ENCODE peak calls at places on chromosomes 1 and 21, in six cellular contexts. C is lung, P is heart left ventricle, S is tibial artery, O is tibial nerve, L is SK-N-SH. I is an unnamed sample. For H3K36me3, the result is how much of the 10 kb centered on the place peaks cover.

GRCh38 chr1:201042663-201043461 is 19.3 kb upstream of the KIF21B start:
- DNase-seq in P (peak), C (peak), O (peak), S (no peak), L (peak), I (peak)

GRCh38 chr21:39612233-39613028 is at the start of gene B3GALT5:
- DNase-seq in P (no peak), S (no peak), C (no peak), L (peak), O (no peak), I (peak)

GRCh38 chr1:238324465-238324864 is 433.7 kb upstream of the ZP4 start:
- DNase-seq in S (no peak), L (no peak), C (no peak), P (no peak), O (no peak), I (no peak)

GRCh38 chr1:236526079-236526478 is 2.3 kb downstream of the LGALS8 start:
- DNase-seq in L (no peak), S (no peak), O (no peak), P (no peak), C (no peak), I (no peak)

GRCh38 chr1:169027607-169028320 is 78.7 kb upstream of the ATP1B1 start:
- DNase-seq in C (no peak), L (no peak), O (no peak), S (no peak), P (no peak), I (peak)

GRCh38 chr1:104467590-104467989 is 717.9 kb downstream of the AMY1C start:
- DNase-seq in P (no peak), C (no peak), L (no peak), S (no peak), O (no peak), I (no peak)

GRCh38 chr1:167631987-167632680 is 2.1 kb downstream of the RCSD1 start:
- DNase-seq in L (no peak), O (no peak), P (no peak), S (no peak), C (no peak), I (no peak)

GRCh38 chr1:3141836-3142235 is 72.8 kb downstream of the PRDM16 start:
- DNase-seq in C (no peak), O (no peak), S (no peak), L (no peak), P (no peak), I (no peak)

GRCh38 chr1:102776074-102776473 is 332.2 kb downstream of the COL11A1 start:
- DNase-seq in P (no peak), O (no peak), L (no peak), S (no peak), C (no peak), I (no peak)

GRCh38 chr1:34879230-34879629 is 19.7 kb upstream of the SMIM12 start:
- DNase-seq in L (no peak), S (no peak), P (no peak), O (no peak), C (no peak), I (no peak)

GRCh38 chr1:30477588-30477987 is 245.8 kb downstream of the MATN1 start:
- DNase-seq in O (no peak), S (peak), C (no peak), L (no peak), P (no peak), I (no peak)

GRCh38 chr1:50970927-50971582 is 1.0 kb downstream of the CDKN2C start:
- DNase-seq in S (no peak), P (no peak), O (no peak), L (no peak), C (no peak), I (no peak)

GRCh38 chr1:29503441-29503840 is 267.1 kb downstream of the PTPRU start:
- DNase-seq in S (no peak), L (no peak), O (no peak), C (no peak), P (no peak), I (peak)

GRCh38 chr1:39409055-39409816 is 82.2 kb upstream of the BMP8A start:
- DNase-seq in S (peak), L (peak), C (peak), P (peak), O (peak), I (peak)

GRCh38 chr21:42062543-42063022 is 8.5 kb upstream of the UMODL1 start:
- DNase-seq in C (no peak), P (peak), O (no peak), L (no peak), S (no peak), I (peak)

GRCh38 chr1:211323156-211324063 is 3.2 kb upstream of the TRAF5 start:
- DNase-seq in O (peak), P (peak), L (peak), S (no peak), C (no peak), I (peak)

GRCh38 chr1:118878661-118879060 is 109.5 kb downstream of the TBX15 start:
- DNase-seq in P (no peak), O (no peak), C (no peak), S (no peak), L (no peak), I (no peak)

GRCh38 chr1:166133857-166134256 is 32.9 kb downstream of the FAM78B start:
- DNase-seq in C (no peak), O (no peak), P (no peak), S (no peak), L (no peak), I (no peak)

GRCh38 chr1:200905411-200906052 is 10.8 kb downstream of the INAVA start:
- DNase-seq in S (no peak), P (no peak), O (no peak), L (no peak), C (no peak), I (no peak)

GRCh38 chr1:55337801-55338447 is 122.8 kb upstream of the USP24 start:
- DNase-seq in C (no peak), S (no peak), O (no peak), P (no peak), L (peak), I (peak)

GRCh38 chr1:54558434-54559030 is 10.5 kb downstream of the ACOT11 start:
- DNase-seq in S (peak), P (no peak), C (no peak), L (no peak), O (no peak), I (no peak)

GRCh38 chr1:97174039-97174704 is 452.6 kb downstream of the PTBP2 start:
- DNase-seq in O (no peak), C (no peak), L (peak), S (no peak), P (no peak), I (no peak)

GRCh38 chr21:16322423-16322822 is 592.6 kb downstream of the USP25 start:
- DNase-seq in O (no peak), P (no peak), S (no peak), C (no peak), L (no peak), I (no peak)

GRCh38 chr1:55402676-55403464 is 187.7 kb upstream of the USP24 start:
- DNase-seq in O (no peak), S (no peak), C (no peak), P (no peak), L (no peak), I (no peak)

GRCh38 chr1:206596319-206596666 is 16.0 kb downstream of the EIF2D start:
- DNase-seq in C (no peak), O (no peak), P (no peak), S (no peak), L (no peak), I (no peak)

GRCh38 chr1:19922015-19922688 is 1.3 kb downstream of the PLA2G2E start:
- DNase-seq in P (no peak), C (no peak), O (no peak), L (no peak), S (no peak), I (peak)

GRCh38 chr1:79497193-79497773 is 490.8 kb upstream of the ADGRL4 start:
- DNase-seq in S (no peak), L (peak), O (no peak), P (no peak), C (no peak), I (peak)

GRCh38 chr1:24199291-24199900 is 12.3 kb upstream of the IFNLR1 start:
- DNase-seq in C (peak), S (peak), O (peak), P (peak), L (peak), I (peak)

GRCh38 chr1:145985502-145986439 is 10.6 kb downstream of the TXNIP start:
- DNase-seq in P (peak), C (peak), L (no peak), S (peak), O (peak), I (no peak)

GRCh38 chr1:95509989-95510388 is 276.0 kb downstream of the RWDD3 start:
- DNase-seq in L (no peak), C (no peak), P (no peak), O (no peak), S (no peak), I (no peak)

GRCh38 chr1:4700801-4701200 is 46.4 kb downstream of the AJAP1 start:
- DNase-seq in L (no peak), S (no peak), C (no peak), O (no peak), P (no peak), I (no peak)

GRCh38 chr1:57163332-57163731 is 197.5 kb upstream of the C8B start:
- DNase-seq in S (no peak), P (no peak), O (no peak), C (no peak), L (no peak), I (no peak)

GRCh38 chr1:31572323-31573104 is 3.8 kb upstream of the TINAGL1 start:
- DNase-seq in C (peak), O (no peak), P (no peak), L (no peak), S (no peak), I (no peak)

GRCh38 chr21:32412998-32413504 is 545 bp downstream of the EVA1C start:
- DNase-seq in C (peak), S (peak), P (peak), L (no peak), O (peak), I (peak)

GRCh38 chr1:155128755-155129473 is 1.2 kb downstream of the EFNA1 start:
- DNase-seq in O (no peak), C (no peak), P (peak), S (no peak), L (peak), I (no peak)

GRCh38 chr1:228486596-228487335 is 416 bp upstream of the RNF187 start:
- DNase-seq in C (peak), P (peak), S (peak), O (no peak), L (peak), I (peak)

GRCh38 chr1:228867093-228867950 is 132.0 kb downstream of the RHOU start:
- DNase-seq in P (no peak), L (peak), S (no peak), C (no peak), O (no peak), I (no peak)

GRCh38 chr1:119008483-119009299 is 20.5 kb upstream of the TBX15 start:
- DNase-seq in O (peak), S (peak), L (peak), C (no peak), P (no peak), I (no peak)

GRCh38 chr1:225467193-225468020 is 39.6 kb upstream of the LBR start:
- DNase-seq in P (peak), L (no peak), S (peak), O (peak), C (peak), I (peak)

GRCh38 chr1:19877821-19878636 is 4.2 kb upstream of the OTUD3 start:
- DNase-seq in O (no peak), C (no peak), S (no peak), L (no peak), P (no peak), I (peak)

GRCh38 chr1:62415687-62416086 is 21.2 kb upstream of the USP1 start:
- DNase-seq in S (no peak), C (no peak), O (no peak), P (no peak), L (no peak), I (no peak)
- H3K27ac ChIP-seq in S (no peak), C (no peak), O (no peak), P (no peak), L (no peak), I (no peak)

DNA sequence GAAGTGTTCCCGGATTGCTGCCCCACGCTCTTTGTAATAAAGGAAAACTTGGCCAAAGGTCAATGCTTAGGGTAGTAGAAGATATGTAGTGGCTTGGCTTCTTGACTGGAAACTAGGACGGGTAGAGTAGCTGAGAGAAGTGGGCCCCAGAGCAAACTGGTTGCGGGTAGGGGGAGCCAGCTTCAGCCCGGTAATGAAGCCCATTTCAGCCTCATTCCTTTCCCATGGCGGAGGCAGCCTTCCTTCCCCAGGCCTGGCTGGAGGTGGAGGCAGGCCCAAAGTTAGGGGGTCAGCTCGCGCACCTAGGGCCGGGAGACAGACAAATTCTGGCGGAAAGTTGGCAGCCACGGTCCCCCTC is 374 bp upstream of the NEXN start:
- DNase-seq in C (peak), P (no peak), L (no peak), S (no peak), O (peak), I (no peak)
- TF ChIP-seq CTCF in C (no peak), P (no peak), L (no peak), S (no peak), O (no peak), I (no peak)

GRCh38 chr1:47298025-47298699 is 15.8 kb downstream of the STIL start:
- DNase-seq in P (no peak), O (no peak), L (no peak), C (no peak), S (no peak), I (no peak)

DNA sequence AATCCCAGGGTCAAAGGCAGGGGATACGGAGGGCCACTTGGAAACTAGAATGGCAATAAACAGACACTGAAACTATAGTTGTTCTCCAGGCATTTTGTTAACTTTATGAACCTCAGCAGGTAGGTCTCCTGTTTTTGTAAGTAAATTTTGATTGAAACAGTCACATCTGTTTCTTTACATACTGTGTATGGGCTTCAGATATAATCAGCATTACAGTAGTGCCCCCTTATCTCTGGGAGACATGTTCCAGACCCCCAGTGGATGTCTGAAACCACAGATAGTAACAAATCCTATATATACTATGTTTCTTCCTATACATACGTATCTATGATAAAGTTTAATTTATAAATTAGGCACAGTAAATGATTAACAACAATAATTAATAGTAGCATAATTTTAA is 11.5 kb downstream of the STIL start:
- DNase-seq in L (peak), O (no peak), C (no peak), P (no peak), S (no peak), I (no peak)
- H3K36me3 ChIP-seq in L (half or more), O (under half), C (under half), P (under half), S (under half), I (under half)

GRCh38 chr1:91724231-91724630 is 161.7 kb downstream of the TGFBR3 start:
- DNase-seq in C (no peak), P (no peak), O (no peak), L (no peak), S (no peak), I (no peak)

GRCh38 chr1:91720044-91720443 is 165.9 kb downstream of the TGFBR3 start:
- DNase-seq in C (no peak), S (no peak), O (no peak), P (no peak), L (no peak), I (no peak)

GRCh38 chr1:91725961-91726704 is 159.8 kb downstream of the TGFBR3 start:
- DNase-seq in C (no peak), P (no peak), L (no peak), S (peak), O (peak), I (peak)

GRCh38 chr1:91727763-91728162 is 158.2 kb downstream of the TGFBR3 start:
- DNase-seq in L (no peak), P (no peak), O (no peak), C (no peak), S (no peak), I (no peak)

GRCh38 chr1:91724644-91725043 is 161.3 kb downstream of the TGFBR3 start:
- DNase-seq in P (no peak), C (no peak), O (no peak), S (no peak), L (no peak), I (no peak)
- H3K27ac ChIP-seq in P (no peak), C (no peak), O (peak), S (peak), L (no peak), I (peak)

GRCh38 chr1:109498161-109498801 is 4.4 kb downstream of the CYB561D1 start:
- DNase-seq in S (no peak), P (no peak), O (no peak), C (no peak), L (peak), I (peak)
- TF ChIP-seq CTCF in S (peak), P (peak), O (peak), C (no peak), L (peak), I (peak)

DNA sequence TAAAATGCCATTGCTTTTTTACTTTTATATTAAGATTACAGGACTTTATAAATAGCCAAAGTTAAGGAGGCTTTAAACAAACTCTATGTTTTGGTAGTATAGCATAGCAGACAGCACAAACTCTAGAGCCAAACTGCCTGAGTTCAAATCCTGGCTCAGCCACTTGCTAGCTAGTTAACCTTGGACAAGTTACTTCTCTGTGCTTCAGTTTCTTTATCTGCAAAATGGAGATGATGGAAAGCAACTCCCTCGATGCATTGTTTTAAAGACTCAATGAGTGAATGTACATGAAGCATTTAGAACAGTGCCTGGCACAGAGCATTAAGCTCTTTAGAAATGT is 21.3 kb downstream of the C1QB start:
- DNase-seq in O (no peak), P (no peak), C (no peak), S (no peak), L (no peak), I (no peak)
- H3K36me3 ChIP-seq in O (under half), P (under half), C (under half), S (under half), L (under half), I (under half)